ENCODE peak calls at places on chromosome 7, in six cellular contexts. P is CD4-positive, alpha-beta T cell; N is Panc1; A is astrocyte of the spinal cord; I is breast epithelium; V is RWPE2. J is an unnamed sample.

GRCh38 chr7:18941197-18941596 is 176.2 kb downstream of the TWIST1 start:
- DNase-seq in P (no peak), N (no peak), A (peak), I (no peak), V (no peak), J (no peak)

GRCh38 chr7:29400435-29400834 is 163.2 kb upstream of the PRR15 start:
- DNase-seq in P (no peak), N (no peak), A (no peak), I (no peak), V (no peak), J (no peak)

GRCh38 chr7:30751257-30751650 is 681 bp upstream of the INMT start:
- DNase-seq in P (no peak), N (no peak), A (no peak), I (no peak), V (no peak), J (no peak)

GRCh38 chr7:40506158-40506557 is 371.4 kb downstream of the SUGCT start:
- DNase-seq in P (no peak), N (no peak), A (peak), I (no peak), V (no peak), J (no peak)

GRCh38 chr7:1925349-1925748 is 255.3 kb downstream of the ELFN1 start:
- DNase-seq in P (no peak), N (no peak), A (no peak), I (no peak), V (no peak), J (no peak)

GRCh38 chr7:37405128-37405527 is 43.5 kb downstream of the ELMO1 start:
- DNase-seq in P (no peak), N (no peak), A (no peak), I (no peak), V (no peak), J (no peak)

GRCh38 chr7:4279210-4279609 is 402.9 kb upstream of the FOXK1 start:
- DNase-seq in P (no peak), N (no peak), A (no peak), I (no peak), V (no peak), J (no peak)

GRCh38 chr7:130461256-130461655 is 20.4 kb upstream of the CEP41 start:
- DNase-seq in P (no peak), N (no peak), A (no peak), I (no peak), V (no peak), J (no peak)

GRCh38 chr7:34070486-34071323 is 165.4 kb downstream of the BMPER start:
- DNase-seq in P (no peak), N (no peak), A (peak), I (no peak), V (no peak), J (no peak)

GRCh38 chr7:70695804-70696104 is 436.2 kb upstream of the GALNT17 start:
- DNase-seq in P (no peak), N (no peak), A (peak), I (no peak), V (no peak), J (no peak)

GRCh38 chr7:82234457-82235049 is 209.0 kb downstream of the CACNA2D1 start:
- DNase-seq in P (no peak), N (peak), A (peak), I (no peak), V (no peak), J (no peak)

GRCh38 chr7:113629244-113629643 is 289.6 kb downstream of the PPP1R3A start:
- DNase-seq in P (no peak), N (no peak), A (no peak), I (no peak), V (no peak), J (no peak)

GRCh38 chr7:97187067-97187466 is 69.6 kb downstream of the SDHAF3 start:
- DNase-seq in P (no peak), N (no peak), A (peak), I (no peak), V (no peak), J (no peak)

GRCh38 chr7:12765431-12766100 is 78.1 kb downstream of the ARL4A start:
- DNase-seq in P (no peak), N (no peak), A (no peak), I (no peak), V (no peak), J (no peak)
- TF ChIP-seq CTCF in P (no peak), N (no peak), A (no peak), I (no peak), V (no peak), J (no peak)

DNA sequence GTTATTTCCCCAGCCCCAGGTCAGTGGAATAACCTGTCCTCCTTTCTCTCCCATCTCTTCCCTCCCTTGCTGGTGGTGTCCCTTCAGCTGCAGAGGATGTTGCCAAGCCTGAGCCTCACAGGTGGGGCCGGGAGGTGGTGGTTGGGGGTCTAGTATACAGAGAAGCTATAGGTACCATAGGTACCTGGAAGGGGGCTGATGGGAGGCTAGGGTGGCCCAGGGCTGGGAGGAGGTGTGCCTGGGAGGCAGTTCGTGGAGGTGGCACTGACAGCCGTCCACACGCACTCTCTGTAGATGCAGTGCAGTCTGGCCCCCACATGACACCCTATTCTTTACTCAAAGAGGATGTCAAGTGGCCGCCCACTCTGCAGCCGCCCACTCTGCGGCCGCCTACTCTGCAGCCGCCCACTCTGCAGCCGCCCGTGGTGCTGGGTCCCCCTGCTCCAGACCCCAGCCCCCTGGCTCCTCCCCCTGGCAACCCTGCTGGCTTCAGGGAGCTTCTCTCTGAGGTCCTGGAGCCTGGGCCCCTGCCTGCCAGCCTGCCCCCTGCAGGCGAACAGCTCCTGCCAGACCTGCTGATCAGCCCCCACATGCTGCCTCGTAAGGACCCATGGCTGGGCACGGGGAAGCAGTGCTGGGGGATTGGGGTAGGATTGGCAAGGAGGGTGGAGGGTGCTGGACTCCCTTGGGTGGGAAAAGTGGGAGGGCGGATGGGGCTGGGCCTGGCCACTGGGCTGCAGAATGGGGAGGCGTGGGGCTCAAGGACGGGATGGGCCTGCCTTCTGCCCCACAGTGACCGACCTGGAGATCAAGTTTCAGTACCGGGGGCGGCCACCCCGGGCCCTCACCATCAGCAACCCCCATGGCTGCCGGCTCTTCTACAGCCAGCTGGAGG is 9.5 kb downstream of the IRF5 start:
- DNase-seq in P (no peak), N (no peak), A (no peak), I (no peak), V (peak), J (no peak)
- TF ChIP-seq CTCF in P (no peak), N (peak), A (peak), I (no peak), V (no peak), J (no peak)

GRCh38 chr7:43110790-43111362 is 1.6 kb upstream of the HECW1 start:
- DNase-seq in P (no peak), N (no peak), A (no peak), I (no peak), V (no peak), J (no peak)

GRCh38 chr7:43112941-43113621 is 634 bp downstream of the HECW1 start:
- DNase-seq in P (no peak), N (no peak), A (peak), I (no peak), V (peak), J (peak)

GRCh38 chr7:43113622-43114450 is 1.4 kb downstream of the HECW1 start:
- DNase-seq in P (no peak), N (no peak), A (no peak), I (no peak), V (no peak), J (no peak)

GRCh38 chr7:43114451-43114765 is 2.0 kb downstream of the HECW1 start:
- DNase-seq in P (no peak), N (no peak), A (no peak), I (no peak), V (no peak), J (no peak)

GRCh38 chr7:43112088-43112940 is at the start of gene HECW1:
- DNase-seq in P (no peak), N (no peak), A (no peak), I (no peak), V (no peak), J (no peak)
- TF ChIP-seq CTCF in P (no peak), N (no peak), A (no peak), I (no peak), V (no peak), J (no peak)

GRCh38 chr7:148681821-148682220 is 16.9 kb upstream of the CUL1 start:
- DNase-seq in P (no peak), N (no peak), A (no peak), I (no peak), V (no peak), J (no peak)

GRCh38 chr7:148687555-148687954 is 11.1 kb upstream of the CUL1 start:
- DNase-seq in P (no peak), N (no peak), A (peak), I (no peak), V (no peak), J (no peak)

GRCh38 chr7:148686312-148686937 is 12.3 kb upstream of the CUL1 start:
- DNase-seq in P (no peak), N (no peak), A (no peak), I (no peak), V (no peak), J (no peak)

GRCh38 chr7:148688526-148688925 is 10.2 kb upstream of the CUL1 start:
- DNase-seq in P (no peak), N (no peak), A (no peak), I (no peak), V (no peak), J (no peak)

GRCh38 chr7:148684289-148684688 is 14.4 kb upstream of the CUL1 start:
- DNase-seq in P (no peak), N (no peak), A (no peak), I (no peak), V (no peak), J (no peak)
- TF ChIP-seq CTCF in P (no peak), N (peak), A (no peak), I (no peak), V (no peak), J (no peak)

GRCh38 chr7:150875791-150876190 is 23.5 kb downstream of the AOC1 start:
- DNase-seq in P (no peak), N (no peak), A (no peak), I (no peak), V (no peak), J (no peak)
- TF ChIP-seq CTCF in P (no peak), N (peak), A (no peak), I (no peak), V (no peak), J (peak)

DNA sequence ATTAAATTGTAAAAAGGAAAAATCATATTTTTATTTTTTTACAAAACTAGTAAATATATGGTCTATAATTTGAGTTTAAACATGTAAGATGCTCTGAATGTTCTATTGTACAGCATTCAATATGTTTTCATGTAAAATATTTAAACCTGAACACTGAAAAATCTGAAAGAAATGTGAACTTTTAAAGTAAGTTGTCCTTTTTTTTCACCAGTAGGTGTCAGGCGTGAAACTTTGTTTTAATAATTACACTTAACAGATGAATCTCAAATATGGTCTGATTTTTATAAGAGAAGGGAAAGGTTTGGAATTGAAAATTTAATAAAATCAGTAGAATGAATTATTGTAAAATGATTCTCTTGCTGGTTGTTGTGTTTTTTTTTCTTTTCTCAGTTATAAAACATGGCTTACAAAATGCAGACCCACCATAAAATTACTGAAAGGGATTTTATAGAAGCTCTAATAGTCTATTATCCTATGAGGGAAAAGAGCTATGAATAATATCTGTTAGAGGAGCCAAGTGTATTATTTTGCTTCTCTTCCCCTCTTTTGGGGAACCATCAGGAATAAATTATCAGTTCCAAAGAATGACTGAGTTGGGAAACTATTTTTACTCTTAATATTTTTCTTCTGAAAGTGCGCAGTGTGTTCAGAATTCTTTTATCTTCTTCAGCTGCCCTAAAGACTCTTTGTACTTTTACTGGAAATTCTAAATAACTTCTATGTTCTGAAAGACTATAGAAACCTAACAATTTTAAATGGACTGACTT is 217.7 kb upstream of the FZD1 start:
- DNase-seq in P (no peak), N (no peak), A (peak), I (no peak), V (no peak), J (no peak)
- TF ChIP-seq CTCF in P (no peak), N (no peak), A (no peak), I (no peak), V (peak), J (peak)

J was measured in mesothelial cell of epicardium.